ENCODE peak calls at places on chromosome 1, in eight cellular contexts. L is G401, M is GM23248, D is M059J, X is gastrocnemius medialis, Q is T-cell, G is GM10248, B is AG09319. Y is an unnamed sample.

GRCh38 chr1:157045251-157046218 is at the start of gene ARHGEF11:
- DNase-seq in D (peak; percentile 88), G (peak; percentile 81), B (peak; percentile 73), M (peak; percentile 96), X (peak; percentile 85), Q (no peak), L (peak; percentile 90), Y (peak; percentile 95)

GRCh38 chr1:219938706-219939105 is 10.3 kb upstream of the SLC30A10 start:
- DNase-seq in G (no peak), L (no peak), X (no peak), B (no peak), M (peak; percentile 23), Q (no peak), D (peak; percentile 67), Y (peak; percentile 56)

GRCh38 chr1:241608379-241609033 is 31.7 kb downstream of the CHML start:
- DNase-seq in M (peak; percentile 58), X (no peak), Q (no peak), G (no peak), D (peak; percentile 79), L (no peak), B (no peak), Y (peak; percentile 92)

GRCh38 chr1:94070746-94071318 is 50.1 kb downstream of the ABCA4 start:
- DNase-seq in X (no peak), G (no peak), M (no peak), L (peak; percentile 82), B (no peak), Q (no peak), D (no peak), Y (no peak)

GRCh38 chr1:230008721-230009120 is 58.3 kb upstream of the GALNT2 start:
- DNase-seq in B (no peak), D (no peak), L (no peak), Q (no peak), G (no peak), X (no peak), M (no peak), Y (no peak)

GRCh38 chr1:54571326-54571725 is 23.3 kb downstream of the ACOT11 start:
- DNase-seq in L (no peak), D (no peak), G (no peak), Q (no peak), X (no peak), B (no peak), M (no peak), Y (no peak)

GRCh38 chr1:1069061-1069710 is 4.9 kb downstream of the RNF223 start:
- DNase-seq in B (no peak), G (peak; percentile 94), D (peak; percentile 67), M (peak; percentile 60), L (peak; percentile 60), X (no peak), Q (peak; percentile 81), Y (peak; percentile 71)

GRCh38 chr1:64745181-64745985 is 508 bp downstream of the RAVER2 start:
- DNase-seq in Q (no peak), G (peak; percentile 17), M (peak; percentile 60), D (peak; percentile 21), L (no peak), X (peak; percentile 24), B (no peak), Y (peak; percentile 61)